ENCODE peak calls at places on chromosomes 13 and 19, in five cellular contexts. Q is HepG2, C is K562, U is H1, L is HCT116. A is an unnamed sample.

GRCh38 chr19:52237771-52238400 is 31.5 kb upstream of the ZNF766 start:
- DNase-seq in U (peak), Q (peak), C (peak), L (peak), A (no peak)

GRCh38 chr13:111202149-111202548 is 87.0 kb downstream of the ARHGEF7 start:
- DNase-seq in C (no peak), U (no peak), Q (no peak), L (no peak), A (no peak)

GRCh38 chr19:32814046-32814445 is 55.5 kb downstream of the SLC7A9 start:
- DNase-seq in U (no peak), Q (no peak), L (no peak), C (no peak), A (no peak)

GRCh38 chr13:111906306-111906705 is 160.6 kb upstream of the SOX1 start:
- DNase-seq in U (peak), Q (no peak), L (no peak), C (no peak), A (no peak)

GRCh38 chr19:45160870-45161714 is at the start of gene NKPD1:
- DNase-seq in U (no peak), L (no peak), C (no peak), Q (no peak), A (peak)

GRCh38 chr19:3115916-3116602 is 19.8 kb upstream of the GNA15 start:
- DNase-seq in L (no peak), C (no peak), U (no peak), Q (no peak), A (peak)

GRCh38 chr13:57286511-57287098 is 119.6 kb downstream of the PRR20E start:
- DNase-seq in Q (no peak), U (no peak), C (no peak), L (no peak), A (no peak)

GRCh38 chr13:111361046-111361872 is 40.8 kb downstream of the TEX29 start:
- DNase-seq in C (no peak), L (no peak), U (peak), Q (no peak), A (no peak)

GRCh38 chr19:6737873-6738725 is 719 bp upstream of the GPR108 start:
- DNase-seq in Q (peak), C (peak), U (peak), L (no peak), A (no peak)

GRCh38 chr13:18949970-18950369 is 231.7 kb downstream of the TUBA3C start:
- DNase-seq in L (no peak), U (no peak), Q (no peak), C (no peak), A (no peak)

GRCh38 chr13:50678464-50679162 is 164.9 kb downstream of the DLEU7 start:
- DNase-seq in Q (no peak), L (peak), C (no peak), U (no peak), A (no peak)

GRCh38 chr19:18174983-18175382 is 1.4 kb downstream of the IFI30 start:
- DNase-seq in L (no peak), U (no peak), Q (no peak), C (peak), A (no peak)

GRCh38 chr13:32720026-32720425 is 133.8 kb downstream of the PDS5B start:
- DNase-seq in C (no peak), Q (no peak), L (no peak), U (no peak), A (no peak)

GRCh38 chr13:80523134-80523533 is 182.2 kb upstream of the SPRY2 start:
- DNase-seq in U (no peak), L (no peak), C (no peak), Q (no peak), A (no peak)

GRCh38 chr13:114212096-114212495 is 22.6 kb upstream of the CDC16 start:
- DNase-seq in L (no peak), U (no peak), C (no peak), Q (no peak), A (no peak)

GRCh38 chr19:47020132-47020805 is 632 bp downstream of the NPAS1 start:
- DNase-seq in C (no peak), Q (no peak), U (no peak), L (no peak), A (no peak)

GRCh38 chr13:67231481-67231940 is 1.4 kb upstream of the PCDH9 start:
- DNase-seq in Q (no peak), U (no peak), C (no peak), L (no peak), A (no peak)

GRCh38 chr13:37107868-37108267 is 2.4 kb upstream of the CSNK1A1L start:
- DNase-seq in U (no peak), L (no peak), Q (no peak), C (no peak), A (no peak)

GRCh38 chr13:77697208-77698103 is at the start of gene SLAIN1:
- DNase-seq in L (no peak), Q (peak), U (peak), C (peak), A (no peak)
- TF ChIP-seq JUND in L (no peak), Q (no peak), U (no peak), C (no peak), A (no peak)

GRCh38 chr13:98474761-98475160 is 102.1 kb downstream of the STK24 start:
- DNase-seq in U (no peak), Q (no peak), C (no peak), L (no peak), A (no peak)

GRCh38 chr13:98478134-98479129 is 98.5 kb downstream of the STK24 start:
- DNase-seq in U (no peak), L (no peak), Q (no peak), C (peak), A (no peak)

GRCh38 chr13:98476106-98476505 is 100.8 kb downstream of the STK24 start:
- DNase-seq in L (no peak), C (no peak), U (no peak), Q (no peak), A (no peak)

GRCh38 chr13:98475521-98475920 is 101.4 kb downstream of the STK24 start:
- DNase-seq in C (peak), Q (no peak), U (peak), L (no peak), A (no peak)

GRCh38 chr13:98476538-98476966 is 100.4 kb downstream of the STK24 start:
- DNase-seq in Q (no peak), L (peak), U (no peak), C (peak), A (no peak)
- TF ChIP-seq JUND in Q (no peak), L (no peak), U (no peak), C (peak), A (no peak)

DNA sequence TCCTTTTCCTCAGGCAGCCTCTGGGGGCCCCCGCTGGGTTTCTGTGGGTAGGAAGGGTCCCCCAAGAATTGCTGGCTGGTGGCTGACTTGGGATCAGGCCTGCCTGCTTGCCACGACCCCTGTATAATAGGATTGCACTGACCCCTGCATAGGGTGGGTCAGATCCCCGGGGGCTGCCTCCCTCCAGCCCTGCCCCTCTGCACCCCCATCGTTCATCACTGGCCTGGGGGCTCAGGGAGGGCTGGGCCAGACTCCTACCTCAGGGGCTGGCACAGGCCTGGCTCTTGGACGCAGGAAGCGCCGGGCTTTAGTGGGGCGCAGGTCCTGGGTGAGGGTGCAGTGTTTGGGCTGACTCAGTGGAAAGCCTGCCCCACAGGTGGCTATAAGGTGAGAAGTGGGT is 10.6 kb downstream of the NDUFB7 start:
- DNase-seq in L (no peak), U (no peak), C (no peak), Q (no peak), A (no peak)
- TF ChIP-seq JUND in L (no peak), U (no peak), C (no peak), Q (no peak), A (no peak)

GRCh38 chr13:55341891-55342290 is 1798.8 kb upstream of the PRR20A start:
- DNase-seq in C (no peak), L (no peak), U (no peak), Q (no peak), A (no peak)

GRCh38 chr13:55347528-55347927 is 1793.2 kb upstream of the PRR20A start:
- DNase-seq in Q (no peak), L (no peak), C (no peak), U (no peak), A (no peak)

GRCh38 chr13:55345197-55345596 is 1795.5 kb upstream of the PRR20A start:
- DNase-seq in C (no peak), Q (no peak), U (no peak), L (no peak), A (no peak)
- TF ChIP-seq JUND in C (no peak), Q (no peak), U (no peak), L (no peak), A (no peak)

A was measured in T47D.